ENCODE peak calls at places on chromosome 1, in six cellular contexts. Y, M, A, S, C and Q are unnamed samples.

GRCh38 chr1:156262461-156263287 is 14.8 kb upstream of the PAQR6 start:
- DNase-seq in Y (no peak), M (no peak), A (no peak), S (no peak), C (peak), Q (no peak)

GRCh38 chr1:78649628-78650027 is at the start of gene IFI44:
- DNase-seq in Y (peak), M (peak), A (peak), S (peak), C (peak), Q (peak)

GRCh38 chr1:39107891-39108290 is 81.7 kb downstream of the NDUFS5 start:
- DNase-seq in Y (no peak), M (no peak), A (no peak), S (no peak), C (no peak), Q (no peak)

GRCh38 chr1:231781887-231782286 is 155.3 kb downstream of the DISC1 start:
- DNase-seq in Y (no peak), M (no peak), A (no peak), S (no peak), C (no peak), Q (no peak)

GRCh38 chr1:160428655-160429054 is 28.3 kb downstream of the VANGL2 start:
- DNase-seq in Y (no peak), M (no peak), A (no peak), S (no peak), C (no peak), Q (no peak)

GRCh38 chr1:116474921-116475849 is 95.6 kb downstream of the CD58 start:
- DNase-seq in Y (no peak), M (no peak), A (no peak), S (no peak), C (no peak), Q (peak)

GRCh38 chr1:76939107-76939816 is 72.0 kb downstream of the ST6GALNAC5 start:
- DNase-seq in Y (peak), M (no peak), A (no peak), S (no peak), C (peak), Q (no peak)

GRCh38 chr1:179794669-179795068 is 51.6 kb downstream of the FAM163A start:
- DNase-seq in Y (no peak), M (no peak), A (no peak), S (peak), C (no peak), Q (no peak)

GRCh38 chr1:172935062-172935592 is 115.6 kb downstream of the TNFSF18 start:
- DNase-seq in Y (no peak), M (no peak), A (no peak), S (no peak), C (no peak), Q (no peak)

GRCh38 chr1:7117599-7118281 is 332.5 kb downstream of the CAMTA1 start:
- DNase-seq in Y (no peak), M (peak), A (no peak), S (no peak), C (peak), Q (peak)

GRCh38 chr1:66690666-66691381 is 61.4 kb upstream of the DYNLT5 start:
- DNase-seq in Y (no peak), M (no peak), A (no peak), S (no peak), C (no peak), Q (no peak)

GRCh38 chr1:93977546-93977945 is 68.3 kb upstream of the GCLM start:
- DNase-seq in Y (no peak), M (no peak), A (no peak), S (no peak), C (no peak), Q (no peak)

GRCh38 chr1:94743866-94744265 is 76.3 kb upstream of the SLC44A3 start:
- DNase-seq in Y (no peak), M (no peak), A (no peak), S (peak), C (peak), Q (no peak)

GRCh38 chr1:28914228-28915035 is at the start of gene EPB41:
- DNase-seq in Y (peak), M (peak), A (peak), S (peak), C (peak), Q (peak)

GRCh38 chr1:45455162-45455561 is 35.8 kb downstream of the TESK2 start:
- DNase-seq in Y (no peak), M (no peak), A (no peak), S (no peak), C (no peak), Q (no peak)

GRCh38 chr1:168664069-168664834 is 64.8 kb downstream of the DPT start:
- DNase-seq in Y (no peak), M (no peak), A (no peak), S (no peak), C (no peak), Q (no peak)

GRCh38 chr1:67213164-67213563 is 46.9 kb downstream of the IL23R start:
- DNase-seq in Y (no peak), M (no peak), A (no peak), S (no peak), C (no peak), Q (no peak)

GRCh38 chr1:17877896-17878295 is 122.8 kb downstream of the ACTL8 start:
- DNase-seq in Y (no peak), M (peak), A (no peak), S (no peak), C (no peak), Q (peak)

GRCh38 chr1:164678289-164678688 is 119.3 kb downstream of the PBX1 start:
- DNase-seq in Y (no peak), M (no peak), A (no peak), S (no peak), C (no peak), Q (no peak)

GRCh38 chr1:178271471-178271870 is 177.6 kb downstream of the RASAL2 start:
- DNase-seq in Y (no peak), M (no peak), A (no peak), S (no peak), C (no peak), Q (no peak)

GRCh38 chr1:55750020-55750995 is 535.1 kb upstream of the USP24 start:
- DNase-seq in Y (no peak), M (no peak), A (no peak), S (no peak), C (no peak), Q (no peak)

GRCh38 chr1:121538943-121539575 is 354.3 kb downstream of the SRGAP2C start:
- DNase-seq in Y (no peak), M (no peak), A (no peak), S (no peak), C (no peak), Q (no peak)

GRCh38 chr1:169102567-169102966 is 3.9 kb upstream of the ATP1B1 start:
- DNase-seq in Y (no peak), M (no peak), A (no peak), S (no peak), C (peak), Q (peak)

GRCh38 chr1:119141020-119141424 is 569 bp upstream of the WARS2 start:
- DNase-seq in Y (no peak), M (no peak), A (peak), S (peak), C (no peak), Q (peak)

GRCh38 chr1:63087966-63088365 is 234.4 kb upstream of the FOXD3 start:
- DNase-seq in Y (no peak), M (no peak), A (no peak), S (no peak), C (no peak), Q (no peak)

GRCh38 chr1:24705260-24706073 is 39.8 kb upstream of the CLIC4 start:
- DNase-seq in Y (peak), M (peak), A (peak), S (peak), C (peak), Q (peak)

GRCh38 chr1:27357281-27358037 is 9.3 kb downstream of the MAP3K6 start:
- DNase-seq in Y (peak), M (no peak), A (peak), S (peak), C (no peak), Q (peak)